ENCODE peak calls at places on chromosomes 1 and 21, in nine cellular contexts. G is stomach, Q is endothelial cell of umbilical vein, U is GM12878, S is spleen, W is transverse colon, O is SK-N-MC, A is breast epithelium, Z is H1. T is an unnamed sample.

GRCh38 chr1:117436528-117436927 is 69.3 kb downstream of the MAN1A2 start:
- DNase-seq in G (no peak), Q (no peak), U (no peak), S (no peak), W (no peak), O (no peak), A (no peak), Z (no peak), T (no peak)

GRCh38 chr1:1068374-1069060 is 5.6 kb downstream of the RNF223 start:
- DNase-seq in G (peak), Q (no peak), U (no peak), S (peak), W (peak), O (no peak), A (peak), Z (peak), T (no peak)

GRCh38 chr21:39637971-39638628 is 25.4 kb downstream of the B3GALT5 start:
- DNase-seq in G (no peak), Q (no peak), U (no peak), S (no peak), W (peak), O (no peak), A (no peak), Z (no peak), T (no peak)

GRCh38 chr1:192632188-192632587 is 3.8 kb upstream of the RGS13 start:
- DNase-seq in G (no peak), Q (no peak), U (no peak), S (no peak), W (no peak), O (no peak), A (no peak), Z (no peak), T (no peak)

GRCh38 chr1:215082532-215083407 is at the start of gene KCNK2:
- DNase-seq in G (no peak), Q (no peak), U (no peak), S (peak), W (no peak), O (no peak), A (no peak), Z (peak), T (no peak)

GRCh38 chr1:224141693-224142092 is 27.8 kb downstream of the FBXO28 start:
- DNase-seq in G (no peak), Q (no peak), U (no peak), S (no peak), W (no peak), O (no peak), A (no peak), Z (no peak), T (no peak)

GRCh38 chr1:110229348-110230001 is 19.4 kb downstream of the KCNC4 start:
- DNase-seq in G (no peak), Q (no peak), U (no peak), S (no peak), W (no peak), O (no peak), A (peak), Z (no peak), T (peak)

GRCh38 chr1:94120983-94121382 is at the start of gene ABCA4:
- DNase-seq in G (no peak), Q (no peak), U (no peak), S (no peak), W (no peak), O (no peak), A (no peak), Z (no peak), T (no peak)

GRCh38 chr1:67618285-67619018 is 66.5 kb upstream of the GADD45A start:
- DNase-seq in G (peak), Q (peak), U (no peak), S (no peak), W (peak), O (no peak), A (peak), Z (peak), T (no peak)

GRCh38 chr1:22376976-22377375 is 74.7 kb upstream of the ZBTB40 start:
- DNase-seq in G (no peak), Q (no peak), U (no peak), S (no peak), W (no peak), O (no peak), A (no peak), Z (no peak), T (no peak)

GRCh38 chr21:38505654-38506523 is 7.6 kb upstream of the ERG start:
- DNase-seq in G (no peak), Q (peak), U (no peak), S (no peak), W (no peak), O (peak), A (no peak), Z (no peak), T (peak)

GRCh38 chr1:195899762-195900352 is 708.4 kb downstream of the KCNT2 start:
- DNase-seq in G (no peak), Q (no peak), U (no peak), S (no peak), W (no peak), O (no peak), A (no peak), Z (no peak), T (no peak)

GRCh38 chr1:5884110-5884509 is 108.1 kb downstream of the NPHP4 start:
- DNase-seq in G (no peak), Q (no peak), U (no peak), S (no peak), W (no peak), O (no peak), A (no peak), Z (no peak), T (no peak)

DNA sequence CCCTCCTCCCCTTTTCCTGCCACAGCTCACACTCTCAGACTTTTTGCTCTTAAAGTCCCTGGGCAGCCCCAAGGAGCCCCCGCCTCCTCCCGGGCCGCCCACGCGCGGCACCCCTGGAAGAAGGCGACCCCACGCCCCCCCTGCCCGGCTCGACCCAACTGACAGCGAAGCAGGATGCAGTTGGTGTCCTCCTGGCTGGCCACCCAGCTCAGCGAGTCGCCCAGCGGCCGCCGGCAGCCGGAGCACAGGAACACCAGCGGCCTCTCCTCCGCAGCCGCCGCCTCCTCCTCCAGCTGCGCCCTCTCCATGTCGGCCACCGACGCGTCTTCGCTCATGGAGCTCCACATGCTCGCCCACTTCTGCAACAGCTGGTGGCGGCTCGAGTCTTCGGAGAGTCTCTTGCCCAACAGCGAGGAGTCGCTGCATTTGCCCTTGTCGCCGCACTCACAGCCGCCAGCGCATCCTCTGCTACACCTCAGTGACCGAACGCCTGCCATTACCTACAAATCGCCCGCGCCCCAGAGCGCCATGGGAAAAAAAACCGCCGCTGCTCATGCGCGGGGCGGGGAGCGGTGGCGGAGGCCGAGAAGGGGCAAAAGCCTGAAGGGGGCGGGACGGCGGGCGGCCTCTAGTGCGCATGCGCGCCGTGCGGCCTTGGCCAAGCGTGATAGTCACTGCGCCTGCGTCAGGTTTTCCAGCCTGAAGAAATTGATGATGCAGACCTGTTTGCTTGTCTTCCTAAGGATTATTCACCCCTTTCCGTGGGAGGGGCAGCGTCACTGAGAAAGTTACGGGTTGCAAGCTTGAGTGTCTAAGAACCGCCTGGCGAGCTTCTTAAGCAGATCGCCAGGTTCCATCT is at the start of gene MIS18A:
- DNase-seq in G (peak), Q (peak), U (peak), S (peak), W (peak), O (peak), A (peak), Z (peak), T (peak)
- TF ChIP-seq POLR2AphosphoS5 in G (peak), Q (peak), U (peak), S (peak), W (no peak), O (peak), A (peak), Z (peak), T (peak)

DNA sequence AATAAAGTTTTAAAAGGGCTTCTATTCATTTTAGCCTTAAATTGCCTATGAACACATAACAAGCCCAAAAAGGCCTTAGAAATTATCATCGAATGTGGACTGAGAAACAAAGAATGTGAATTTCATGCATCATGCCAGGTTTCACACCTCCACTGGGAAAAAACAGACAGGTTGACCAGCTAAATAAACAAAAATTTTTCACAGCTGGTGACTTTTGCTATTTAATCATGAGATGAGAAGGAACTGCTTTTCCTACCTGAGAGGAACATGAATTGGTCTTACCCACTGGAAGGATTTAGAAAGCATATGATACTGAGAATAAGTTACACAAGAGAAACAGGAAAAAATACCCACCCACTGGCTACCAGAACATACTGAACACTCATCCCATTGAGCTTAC is 394.4 kb upstream of the PKN2 start:
- DNase-seq in G (no peak), Q (no peak), U (no peak), S (no peak), W (no peak), O (no peak), A (no peak), Z (no peak), T (no peak)
- TF ChIP-seq POLR2AphosphoS5 in G (no peak), Q (no peak), U (no peak), S (no peak), W (no peak), O (no peak), A (no peak), Z (no peak), T (no peak)

DNA sequence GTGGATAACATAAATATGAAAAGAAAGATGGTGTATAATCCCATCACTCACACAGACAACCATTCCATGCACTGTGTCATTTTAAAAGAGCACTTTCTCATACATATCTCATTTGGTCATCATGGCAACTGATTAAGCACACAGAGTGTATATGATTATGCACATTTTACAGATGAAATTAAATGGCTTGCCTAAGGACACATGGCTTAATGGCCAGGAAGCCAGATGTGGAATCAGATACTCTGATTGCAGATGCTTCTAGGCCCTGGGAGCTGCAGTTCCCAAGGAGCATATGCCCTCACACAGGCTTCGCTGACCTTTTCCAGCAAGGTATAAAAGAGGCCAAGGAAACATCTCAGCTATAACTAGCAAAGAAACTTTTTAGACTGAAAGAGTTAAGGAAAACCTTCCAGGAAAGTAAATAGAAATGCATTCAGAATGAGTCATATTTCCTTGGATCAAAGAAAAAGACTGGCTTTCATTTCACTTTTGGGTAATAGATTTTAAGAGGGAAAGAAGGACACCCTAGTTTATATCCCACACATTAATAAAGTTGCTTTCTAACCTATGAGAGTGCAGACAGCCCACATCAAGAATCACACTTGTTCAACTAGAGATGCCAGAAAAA is 19.6 kb upstream of the FAM89A start:
- DNase-seq in G (no peak), Q (peak), U (no peak), S (no peak), W (no peak), O (no peak), A (no peak), Z (no peak), T (no peak)
- TF ChIP-seq POLR2AphosphoS5 in G (no peak), Q (no peak), U (no peak), S (no peak), W (no peak), O (no peak), A (no peak), Z (no peak), T (no peak)

DNA sequence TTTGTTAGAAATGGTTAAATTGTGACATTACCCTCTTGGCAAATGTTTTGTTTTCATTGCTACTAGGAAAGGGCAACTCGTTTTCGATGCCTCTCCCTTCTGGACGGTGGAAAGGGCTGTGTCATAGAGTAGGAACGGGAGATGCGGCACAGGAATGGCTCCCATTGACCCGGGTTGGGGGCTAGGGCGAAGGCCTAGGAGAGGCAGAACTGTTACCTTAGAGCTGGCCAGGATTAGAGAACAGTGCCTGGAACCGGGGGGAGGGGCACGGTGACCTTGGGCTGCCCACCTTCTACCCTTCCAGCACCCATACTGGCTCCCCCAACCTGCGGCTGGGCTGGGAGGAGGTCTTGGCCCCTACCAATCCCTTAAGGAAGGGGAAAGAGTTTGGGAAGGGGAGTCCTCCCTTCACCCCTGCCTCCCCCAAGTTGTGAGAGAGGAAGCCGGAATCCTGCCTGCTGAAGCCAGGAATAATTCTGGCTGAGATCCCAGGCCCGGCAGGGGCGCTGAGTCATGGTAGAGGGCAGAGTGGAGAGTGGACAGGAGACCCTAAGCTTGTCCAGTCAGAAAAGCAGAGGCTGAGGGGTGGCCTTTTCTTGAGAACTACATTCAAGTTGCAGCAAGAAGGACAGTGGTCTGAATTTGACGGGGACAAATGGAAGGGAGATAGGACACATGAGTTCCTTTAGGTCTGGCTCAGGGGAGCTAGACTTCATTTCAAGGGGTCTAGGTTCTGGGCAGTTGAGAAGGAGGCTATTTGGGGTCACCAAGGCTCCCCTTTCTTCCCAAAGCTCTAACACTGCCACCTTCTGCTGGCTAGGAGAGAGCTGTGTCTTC is 8.2 kb downstream of the LMNA start:
- DNase-seq in G (peak), Q (peak), U (no peak), S (no peak), W (peak), O (no peak), A (peak), Z (no peak), T (no peak)
- TF ChIP-seq POLR2AphosphoS5 in G (peak), Q (peak), U (no peak), S (peak), W (peak), O (no peak), A (peak), Z (peak), T (no peak)

GRCh38 chr1:236887081-236887480 is 92.0 kb downstream of the MTR start:
- DNase-seq in G (no peak), Q (no peak), U (no peak), S (no peak), W (no peak), O (no peak), A (no peak), Z (no peak), T (no peak)

GRCh38 chr1:236893626-236894545 is 98.8 kb downstream of the MTR start:
- DNase-seq in G (no peak), Q (no peak), U (no peak), S (no peak), W (no peak), O (no peak), A (no peak), Z (no peak), T (no peak)

GRCh38 chr1:236888126-236888525 is 93.0 kb downstream of the MTR start:
- DNase-seq in G (no peak), Q (no peak), U (no peak), S (no peak), W (no peak), O (no peak), A (no peak), Z (no peak), T (no peak)

GRCh38 chr1:236888903-236889302 is 93.8 kb downstream of the MTR start:
- DNase-seq in G (no peak), Q (no peak), U (no peak), S (no peak), W (no peak), O (no peak), A (no peak), Z (no peak), T (no peak)

DNA sequence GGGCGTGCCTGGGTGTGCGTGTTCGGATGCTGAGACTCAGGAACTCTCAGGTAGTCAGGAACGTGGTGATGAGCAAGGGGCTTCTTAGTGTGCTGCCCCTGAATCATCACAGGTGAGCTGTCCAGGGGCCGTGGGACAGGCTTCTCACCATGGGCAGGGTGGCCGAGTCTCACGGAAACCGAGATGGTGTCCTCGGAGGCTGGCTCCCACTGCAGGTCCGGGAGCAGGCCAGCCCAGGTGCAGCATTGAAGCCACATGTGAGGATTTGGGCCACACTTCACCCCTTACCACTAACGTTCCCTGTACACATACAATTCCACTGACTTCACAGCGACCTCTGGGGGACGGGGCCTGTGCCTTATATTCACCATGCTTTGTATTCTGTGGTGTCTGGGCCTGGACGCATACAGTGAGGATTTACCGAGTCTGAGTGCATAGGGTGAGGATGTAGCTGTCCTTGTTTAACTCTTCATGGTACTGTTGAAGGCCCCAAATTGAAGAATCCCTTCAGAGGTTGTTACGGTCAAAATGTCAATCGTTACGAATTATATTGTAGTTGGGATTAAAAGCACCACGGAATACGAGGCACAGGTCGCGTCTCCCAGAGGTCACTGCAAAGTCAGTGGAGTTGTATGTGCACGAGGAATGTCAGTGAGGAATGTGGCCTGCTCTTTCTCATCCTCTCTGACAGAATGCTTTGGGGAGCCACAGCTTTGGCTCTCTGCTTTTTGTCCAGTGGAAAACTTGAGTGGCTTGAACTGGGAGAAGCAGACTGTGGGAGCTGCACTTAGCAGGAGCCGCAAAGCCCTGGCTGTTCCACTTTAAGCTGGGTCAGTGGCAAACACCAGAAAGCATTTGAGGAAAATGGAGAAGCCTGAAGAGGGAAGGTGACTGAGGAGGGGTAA is 95.3 kb downstream of the MTR start:
- DNase-seq in G (no peak), Q (no peak), U (no peak), S (no peak), W (no peak), O (no peak), A (no peak), Z (no peak), T (no peak)
- TF ChIP-seq POLR2AphosphoS5 in G (peak), Q (no peak), U (no peak), S (peak), W (peak), O (no peak), A (no peak), Z (no peak), T (no peak)

DNA sequence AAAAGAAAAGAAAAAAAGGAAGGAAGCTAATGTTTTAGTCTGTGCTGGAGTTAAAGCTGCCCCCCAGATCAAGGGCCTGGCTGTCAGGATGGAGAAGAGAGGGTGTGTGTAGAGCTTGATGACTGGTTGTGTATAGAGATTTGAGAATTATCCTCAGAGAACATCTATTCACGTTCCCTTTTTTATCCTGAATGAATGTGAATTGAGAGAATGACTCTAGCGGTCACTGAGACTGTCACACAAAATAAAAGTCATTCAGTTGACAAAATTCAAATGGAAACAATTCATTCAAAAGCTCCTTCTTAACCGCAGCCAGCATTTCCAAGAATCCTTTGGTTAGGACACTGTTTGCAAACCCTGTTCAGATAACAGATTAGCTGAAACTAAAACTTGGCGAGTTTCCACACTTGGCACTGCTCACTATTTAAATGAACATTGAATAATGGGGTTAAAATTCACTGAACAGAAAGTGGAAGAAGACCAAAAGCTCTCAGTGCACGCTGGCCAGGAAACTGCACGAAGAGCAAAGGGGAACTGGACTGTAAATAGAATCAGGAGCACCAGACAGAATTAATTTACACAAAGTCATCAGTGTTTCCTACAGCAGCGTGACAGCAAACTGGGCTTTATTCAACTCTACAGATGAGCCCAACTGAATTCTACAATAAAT is 13.6 kb upstream of the FAM89A start:
- DNase-seq in G (peak), Q (peak), U (peak), S (no peak), W (peak), O (no peak), A (no peak), Z (no peak), T (no peak)
- TF ChIP-seq POLR2AphosphoS5 in G (no peak), Q (no peak), U (no peak), S (no peak), W (no peak), O (no peak), A (no peak), Z (no peak), T (no peak)

GRCh38 chr1:40944841-40945430 is 34.6 kb upstream of the CTPS1 start:
- DNase-seq in G (peak), Q (no peak), U (no peak), S (no peak), W (no peak), O (no peak), A (peak), Z (no peak), T (no peak)
- TF ChIP-seq POLR2AphosphoS5 in G (peak), Q (no peak), U (no peak), S (no peak), W (peak), O (no peak), A (peak), Z (no peak), T (no peak)

T was measured in HL-60.